ENCODE peak calls at places on chromosomes 4 and X, in six cellular contexts. One of them, this sample, is unnamed.

GRCh38 chr4:8410641-8411271 is 29.8 kb downstream of the ACOX3 start:
- DNase-seq in Peyer's patch: no peak
- DNase-seq in RWPE1: peak; percentile 55
- DNase-seq in pancreas: no peak
- DNase-seq in DND-41: peak; percentile 12
- DNase-seq in astrocyte of the spinal cord: peak; percentile 59
- DNase-seq in this sample: no peak

GRCh38 chr4:21181716-21182115 is 481.5 kb downstream of the PACRGL start:
- DNase-seq in Peyer's patch: no peak
- DNase-seq in RWPE1: no peak
- DNase-seq in pancreas: no peak
- DNase-seq in DND-41: no peak
- DNase-seq in astrocyte of the spinal cord: peak; percentile 32
- DNase-seq in this sample: no peak

GRCh38 chr4:113758361-113758760 is 3.2 kb downstream of the CAMK2D start:
- DNase-seq in Peyer's patch: no peak
- DNase-seq in RWPE1: no peak
- DNase-seq in pancreas: no peak
- DNase-seq in DND-41: no peak
- DNase-seq in astrocyte of the spinal cord: peak; percentile 51
- DNase-seq in this sample: no peak

GRCh38 chrX:856901-857300 is 226.3 kb downstream of the SHOX start:
- DNase-seq in Peyer's patch: no peak
- DNase-seq in RWPE1: no peak
- DNase-seq in pancreas: no peak
- DNase-seq in DND-41: no peak
- DNase-seq in astrocyte of the spinal cord: no peak
- DNase-seq in this sample: no peak

GRCh38 chr4:16140520-16141249 is 56.9 kb upstream of the PROM1 start:
- DNase-seq in Peyer's patch: no peak
- DNase-seq in RWPE1: peak; percentile 48
- DNase-seq in pancreas: no peak
- DNase-seq in DND-41: no peak
- DNase-seq in astrocyte of the spinal cord: peak; percentile 98
- DNase-seq in this sample: peak; percentile 100

GRCh38 chrX:9336501-9336900 is 128.4 kb upstream of the TBL1X start:
- DNase-seq in Peyer's patch: no peak
- DNase-seq in RWPE1: no peak
- DNase-seq in pancreas: no peak
- DNase-seq in DND-41: no peak
- DNase-seq in astrocyte of the spinal cord: no peak
- DNase-seq in this sample: no peak

GRCh38 chr4:53906786-53907185 is 157.6 kb downstream of the CHIC2 start:
- DNase-seq in Peyer's patch: no peak
- DNase-seq in RWPE1: no peak
- DNase-seq in pancreas: no peak
- DNase-seq in DND-41: no peak
- DNase-seq in astrocyte of the spinal cord: no peak
- DNase-seq in this sample: no peak

GRCh38 chr4:20318011-20318898 is 66.5 kb downstream of the SLIT2 start:
- DNase-seq in Peyer's patch: no peak
- DNase-seq in RWPE1: no peak
- DNase-seq in pancreas: no peak
- DNase-seq in DND-41: no peak
- DNase-seq in astrocyte of the spinal cord: peak; percentile 36
- DNase-seq in this sample: no peak

GRCh38 chr4:140037353-140038030 is 116.5 kb downstream of the MAML3 start:
- DNase-seq in Peyer's patch: no peak
- DNase-seq in RWPE1: peak; percentile 61
- DNase-seq in pancreas: no peak
- DNase-seq in DND-41: no peak
- DNase-seq in astrocyte of the spinal cord: peak; percentile 95
- DNase-seq in this sample: peak; percentile 51

GRCh38 chr4:1806596-1807257 is 13.6 kb downstream of the FGFR3 start:
- DNase-seq in Peyer's patch: no peak
- DNase-seq in RWPE1: no peak
- DNase-seq in pancreas: peak; percentile 80
- DNase-seq in DND-41: no peak
- DNase-seq in astrocyte of the spinal cord: no peak
- DNase-seq in this sample: no peak

GRCh38 chr4:4386736-4387392 is at the start of gene NSG1:
- DNase-seq in Peyer's patch: no peak
- DNase-seq in RWPE1: peak; percentile 18
- DNase-seq in pancreas: no peak
- DNase-seq in DND-41: peak; percentile 68
- DNase-seq in astrocyte of the spinal cord: peak; percentile 9
- DNase-seq in this sample: no peak

GRCh38 chr4:74395633-74396032 is 30.7 kb downstream of the EREG start:
- DNase-seq in Peyer's patch: no peak
- DNase-seq in RWPE1: no peak
- DNase-seq in pancreas: no peak
- DNase-seq in DND-41: no peak
- DNase-seq in astrocyte of the spinal cord: peak; percentile 50
- DNase-seq in this sample: no peak

GRCh38 chr4:183175631-183176232 is 76.7 kb downstream of the WWC2 start:
- DNase-seq in Peyer's patch: no peak
- DNase-seq in RWPE1: no peak
- DNase-seq in pancreas: no peak
- DNase-seq in DND-41: no peak
- DNase-seq in astrocyte of the spinal cord: peak; percentile 19
- DNase-seq in this sample: no peak

GRCh38 chrX:79270401-79270800 is 96.7 kb downstream of the ITM2A start:
- DNase-seq in Peyer's patch: peak; percentile 80
- DNase-seq in RWPE1: no peak
- DNase-seq in pancreas: no peak
- DNase-seq in DND-41: peak; percentile 80
- DNase-seq in astrocyte of the spinal cord: no peak
- DNase-seq in this sample: peak; percentile 1

GRCh38 chrX:47232803-47233332 is at the start of gene USP11:
- DNase-seq in Peyer's patch: peak; percentile 45
- DNase-seq in RWPE1: no peak
- DNase-seq in pancreas: no peak
- DNase-seq in DND-41: peak; percentile 84
- DNase-seq in astrocyte of the spinal cord: peak; percentile 53
- DNase-seq in this sample: no peak

GRCh38 chrX:40272786-40273185 is 175.0 kb upstream of the BCOR start:
- DNase-seq in Peyer's patch: no peak
- DNase-seq in RWPE1: no peak
- DNase-seq in pancreas: no peak
- DNase-seq in DND-41: no peak
- DNase-seq in astrocyte of the spinal cord: no peak
- DNase-seq in this sample: no peak

GRCh38 chr4:4865705-4866123 is 6.2 kb downstream of the MSX1 start:
- DNase-seq in Peyer's patch: no peak
- DNase-seq in RWPE1: no peak
- DNase-seq in pancreas: no peak
- DNase-seq in DND-41: no peak
- DNase-seq in astrocyte of the spinal cord: no peak
- DNase-seq in this sample: no peak

DNA sequence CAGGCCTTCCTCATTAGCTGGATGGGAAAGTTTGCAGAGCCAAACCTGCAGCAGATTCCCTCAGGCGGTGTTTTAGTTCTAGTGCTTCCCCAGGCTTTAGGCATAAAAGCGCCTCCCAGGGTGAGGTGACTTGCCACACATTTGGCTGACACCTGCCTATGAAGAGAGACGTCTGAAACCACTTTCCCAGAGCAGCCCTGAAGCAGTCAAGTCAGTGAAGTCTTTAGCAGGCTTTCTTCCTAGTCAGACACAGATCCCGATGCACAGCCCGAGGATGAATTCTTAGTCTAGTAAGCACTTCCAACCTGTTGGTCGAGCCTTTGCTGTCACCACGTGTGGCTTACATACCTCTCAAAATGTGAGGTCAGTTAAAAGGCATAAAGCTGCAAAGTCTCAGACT is 484.1 kb downstream of the SMARCA1 start:
- DNase-seq in Peyer's patch: no peak
- DNase-seq in RWPE1: no peak
- DNase-seq in pancreas: no peak
- DNase-seq in DND-41: no peak
- DNase-seq in astrocyte of the spinal cord: no peak
- DNase-seq in this sample: no peak
- TF ChIP-seq CTCF in Peyer's patch: no peak
- TF ChIP-seq CTCF in RWPE1: no peak
- TF ChIP-seq CTCF in pancreas: no peak
- TF ChIP-seq CTCF in DND-41: no peak
- TF ChIP-seq CTCF in astrocyte of the spinal cord: no peak
- TF ChIP-seq CTCF in this sample: no peak

GRCh38 chrX:154655786-154656185 is 2.4 kb upstream of the CTAG2 start:
- DNase-seq in Peyer's patch: no peak
- DNase-seq in RWPE1: no peak
- DNase-seq in pancreas: peak; percentile 29
- DNase-seq in DND-41: no peak
- DNase-seq in astrocyte of the spinal cord: no peak
- DNase-seq in this sample: no peak

GRCh38 chrX:154653048-154653401 is 354 bp downstream of the CTAG2 start:
- DNase-seq in Peyer's patch: no peak
- DNase-seq in RWPE1: no peak
- DNase-seq in pancreas: peak; percentile 35
- DNase-seq in DND-41: no peak
- DNase-seq in astrocyte of the spinal cord: no peak
- DNase-seq in this sample: no peak

GRCh38 chrX:154654925-154655324 is 1.5 kb upstream of the CTAG2 start:
- DNase-seq in Peyer's patch: no peak
- DNase-seq in RWPE1: no peak
- DNase-seq in pancreas: no peak
- DNase-seq in DND-41: no peak
- DNase-seq in astrocyte of the spinal cord: no peak
- DNase-seq in this sample: no peak

GRCh38 chrX:154655346-154655745 is 2.0 kb upstream of the CTAG2 start:
- DNase-seq in Peyer's patch: no peak
- DNase-seq in RWPE1: no peak
- DNase-seq in pancreas: peak; percentile 34
- DNase-seq in DND-41: no peak
- DNase-seq in astrocyte of the spinal cord: no peak
- DNase-seq in this sample: no peak

DNA sequence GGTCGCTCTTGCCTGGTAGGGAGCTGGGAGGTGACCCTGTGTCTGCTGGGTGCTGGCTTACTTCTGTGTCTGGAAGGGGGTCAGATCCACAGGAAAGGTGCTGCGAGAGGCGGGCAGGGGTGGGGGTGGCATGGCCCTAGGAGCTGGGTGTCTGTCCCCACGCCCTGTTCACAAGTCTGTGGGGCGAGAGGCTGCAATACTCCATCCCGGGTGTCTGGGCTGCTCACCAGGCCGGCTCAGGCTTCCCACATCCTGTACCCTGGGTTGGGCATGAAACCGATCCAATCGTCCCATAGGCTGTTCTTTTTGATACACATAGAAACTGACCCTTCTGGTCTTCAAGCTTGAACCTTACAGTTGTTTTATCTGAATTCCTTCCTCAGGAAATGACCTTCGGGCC is 993 bp upstream of the CTAG2 start:
- DNase-seq in Peyer's patch: no peak
- DNase-seq in RWPE1: no peak
- DNase-seq in pancreas: peak; percentile 32
- DNase-seq in DND-41: no peak
- DNase-seq in astrocyte of the spinal cord: no peak
- DNase-seq in this sample: no peak
- TF ChIP-seq CTCF in Peyer's patch: no peak
- TF ChIP-seq CTCF in RWPE1: no peak
- TF ChIP-seq CTCF in pancreas: no peak
- TF ChIP-seq CTCF in DND-41: no peak
- TF ChIP-seq CTCF in astrocyte of the spinal cord: no peak
- TF ChIP-seq CTCF in this sample: no peak

DNA sequence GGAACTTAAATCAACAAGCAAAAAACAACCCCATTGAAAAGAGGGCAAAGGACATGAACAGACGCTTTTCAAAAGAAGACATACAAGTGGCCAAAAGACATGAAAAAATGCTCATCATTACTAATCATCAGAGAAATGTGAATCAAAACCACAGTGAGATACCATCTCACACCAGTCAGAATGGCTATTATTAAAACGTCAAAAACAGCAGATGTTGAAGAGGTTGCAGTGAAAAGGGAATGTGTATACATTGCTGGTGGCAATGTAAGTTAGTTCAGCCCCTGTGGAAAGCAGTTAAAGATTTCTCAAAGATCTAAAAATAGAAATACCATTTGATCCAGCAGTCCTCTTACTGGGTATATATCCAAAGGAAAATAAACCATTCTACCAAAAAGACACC is 22.6 kb downstream of the RTL9 start:
- DNase-seq in Peyer's patch: no peak
- DNase-seq in RWPE1: no peak
- DNase-seq in pancreas: no peak
- DNase-seq in DND-41: no peak
- DNase-seq in astrocyte of the spinal cord: peak; percentile 27
- DNase-seq in this sample: no peak
- TF ChIP-seq CTCF in Peyer's patch: no peak
- TF ChIP-seq CTCF in RWPE1: no peak
- TF ChIP-seq CTCF in pancreas: no peak
- TF ChIP-seq CTCF in DND-41: no peak
- TF ChIP-seq CTCF in astrocyte of the spinal cord: no peak
- TF ChIP-seq CTCF in this sample: no peak

DNA sequence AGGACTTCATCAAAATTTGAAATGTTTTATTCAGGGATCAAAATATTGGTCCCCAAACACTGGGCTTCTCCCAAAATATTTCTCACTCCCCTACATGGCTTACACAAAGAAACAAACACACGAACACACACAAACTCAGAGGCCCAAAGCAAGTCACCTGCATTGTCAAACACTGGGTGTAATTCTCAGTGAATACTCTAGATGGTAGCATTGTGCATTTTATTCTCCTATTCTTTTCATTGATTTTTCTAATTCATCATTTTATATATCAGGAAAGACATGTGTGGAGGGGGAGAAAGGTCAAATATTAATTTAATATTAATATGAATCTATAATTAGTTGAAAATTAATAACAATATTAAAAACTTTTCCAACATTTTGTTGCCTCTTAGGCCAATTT is 72.3 kb upstream of the TNMD start:
- DNase-seq in Peyer's patch: no peak
- DNase-seq in RWPE1: peak; percentile 10
- DNase-seq in pancreas: no peak
- DNase-seq in DND-41: no peak
- DNase-seq in astrocyte of the spinal cord: peak; percentile 10
- DNase-seq in this sample: no peak
- TF ChIP-seq CTCF in Peyer's patch: peak; percentile 43
- TF ChIP-seq CTCF in RWPE1: peak; percentile 50
- TF ChIP-seq CTCF in pancreas: peak; percentile 74
- TF ChIP-seq CTCF in DND-41: peak; percentile 65
- TF ChIP-seq CTCF in astrocyte of the spinal cord: peak; percentile 59
- TF ChIP-seq CTCF in this sample: peak; percentile 48

This sample was measured in epithelial cell of proximal tubule.